ENCODE peak calls at places on chromosomes 5 and 9, in nine cellular contexts. G, Z, L, O, Y, U, P, W and X are unnamed samples.

GRCh38 chr5:31119938-31120641 is 73.4 kb upstream of the CDH6 start:
- DNase-seq in P (no peak), L (no peak), U (no peak), G (no peak), Z (peak; percentile 68), W (peak; percentile 98), O (no peak), Y (no peak), X (no peak)

GRCh38 chr9:19181002-19181401 is 49.5 kb upstream of the DENND4C start:
- DNase-seq in Y (no peak), Z (no peak), O (no peak), L (no peak), U (no peak), G (no peak), P (no peak), W (no peak), X (no peak)

GRCh38 chr5:101942321-101942882 is 353.7 kb downstream of the SLCO4C1 start:
- DNase-seq in P (no peak), W (peak; percentile 41), G (peak; percentile 22), U (peak; percentile 66), Y (no peak), O (peak; percentile 49), Z (peak; percentile 8), L (no peak), X (no peak)

GRCh38 chr5:154331924-154332323 is 113.9 kb upstream of the SAP30L start:
- DNase-seq in L (no peak), Z (no peak), W (no peak), G (no peak), P (no peak), O (no peak), U (no peak), Y (no peak), X (no peak)

GRCh38 chr9:136045595-136046554 is 49.2 kb downstream of the NACC2 start:
- DNase-seq in U (no peak), Z (peak; percentile 30), O (no peak), W (no peak), Y (peak; percentile 61), G (no peak), L (no peak), P (no peak), X (no peak)

GRCh38 chr5:850511-851006 is at the start of gene ZDHHC11:
- DNase-seq in U (peak; percentile 28), W (no peak), P (no peak), G (no peak), Z (no peak), Y (peak; percentile 82), L (no peak), O (no peak), X (no peak)

GRCh38 chr9:119304566-119304965 is 64.7 kb downstream of the BRINP1 start:
- DNase-seq in Y (no peak), Z (no peak), W (no peak), G (no peak), O (no peak), L (no peak), P (no peak), U (no peak), X (no peak)

GRCh38 chr5:53288511-53288910 is 179.0 kb upstream of the MOCS2 start:
- DNase-seq in G (no peak), O (no peak), U (no peak), L (no peak), Z (no peak), Y (no peak), W (no peak), P (no peak), X (no peak)

GRCh38 chr5:117943521-117943920 is 1044.8 kb downstream of the DTWD2 start:
- DNase-seq in W (no peak), L (no peak), O (no peak), U (no peak), Z (no peak), Y (no peak), G (no peak), P (no peak), X (no peak)

GRCh38 chr9:131555841-131556673 is 10.7 kb downstream of the PRRT1B start:
- DNase-seq in P (no peak), U (no peak), Z (no peak), G (no peak), W (no peak), L (no peak), O (no peak), Y (no peak), X (no peak)

GRCh38 chr9:34601883-34602570 is 9.9 kb downstream of the RPP25L start:
- DNase-seq in U (no peak), O (no peak), Z (no peak), P (no peak), G (no peak), W (no peak), Y (no peak), L (no peak), X (no peak)

GRCh38 chr9:113220467-113221002 is 542 bp downstream of the FKBP15 start:
- DNase-seq in P (no peak), W (peak; percentile 9), U (no peak), Y (no peak), G (peak; percentile 10), L (no peak), Z (no peak), O (peak; percentile 3), X (no peak)

GRCh38 chr9:78857371-78858225 is 560.7 kb downstream of the PSAT1 start:
- DNase-seq in Z (peak; percentile 30), Y (no peak), P (no peak), O (no peak), U (no peak), G (no peak), W (no peak), L (no peak), X (no peak)

GRCh38 chr9:20981486-20981885 is 50.0 kb downstream of the HACD4 start:
- DNase-seq in L (no peak), G (peak; percentile 25), W (peak; percentile 74), O (no peak), Z (peak; percentile 87), U (peak; percentile 13), P (no peak), Y (no peak), X (peak; percentile 41)

GRCh38 chr5:64873441-64873840 is 104.7 kb downstream of the CWC27 start:
- DNase-seq in L (no peak), Z (no peak), Y (no peak), O (no peak), G (no peak), U (no peak), W (no peak), P (no peak), X (no peak)

GRCh38 chr5:5505848-5506247 is 83.4 kb downstream of the ICE1 start:
- DNase-seq in O (no peak), Z (no peak), W (no peak), U (no peak), Y (no peak), G (no peak), L (no peak), P (no peak), X (no peak)

GRCh38 chr9:134593756-134594375 is 47.7 kb upstream of the COL5A1 start:
- DNase-seq in L (no peak), G (no peak), Z (no peak), U (no peak), O (no peak), Y (no peak), W (no peak), P (no peak), X (no peak)

GRCh38 chr5:133735346-133735745 is 123.0 kb upstream of the FSTL4 start:
- DNase-seq in U (no peak), W (peak; percentile 41), L (no peak), G (peak; percentile 90), O (no peak), Z (peak; percentile 69), P (no peak), Y (no peak), X (no peak)

GRCh38 chr5:180212363-180213255 is 3.6 kb upstream of the RASGEF1C start:
- DNase-seq in U (peak; percentile 54), G (no peak), Z (no peak), W (no peak), L (no peak), O (no peak), P (no peak), Y (no peak), X (peak; percentile 4)